ENCODE peak calls at places on chromosomes 16 and 17, in six cellular contexts. H is ovary; O is left lung; D is A549; E is lower lobe of right lung; X is effector memory CD4-positive, alpha-beta T cell. A is an unnamed sample. For H3K4me1 and H3K9me3, the result is how much of the 10 kb centered on the place peaks cover.

GRCh38 chr16:65936096-65936495 is 430.4 kb upstream of the CDH5 start:
- DNase-seq in O (no peak), X (no peak), H (no peak), E (no peak), D (no peak), A (no peak)

GRCh38 chr16:83994703-83995102 is 26.7 kb downstream of the NECAB2 start:
- DNase-seq in X (no peak), H (no peak), O (no peak), D (no peak), E (no peak), A (no peak)

GRCh38 chr16:81429045-81429521 is 15.5 kb upstream of the CMIP start:
- DNase-seq in D (no peak), H (no peak), O (no peak), E (no peak), X (no peak), A (no peak)

GRCh38 chr17:56636276-56636675 is 42.8 kb downstream of the NOG start:
- DNase-seq in O (no peak), H (no peak), D (no peak), E (no peak), X (no peak), A (no peak)

GRCh38 chr17:80866050-80866793 is 125.4 kb upstream of the CHMP6 start:
- DNase-seq in X (peak), O (peak), H (peak), E (peak), D (peak), A (peak)

GRCh38 chr17:68048996-68049395 is 13.5 kb downstream of the KPNA2 start:
- DNase-seq in O (no peak), X (no peak), E (no peak), H (no peak), D (no peak), A (no peak)

GRCh38 chr16:87129771-87130170 is 187.4 kb downstream of the C16orf95 start:
- DNase-seq in D (no peak), H (no peak), X (no peak), O (no peak), E (no peak), A (no peak)

GRCh38 chr17:5948811-5949210 is 121.4 kb upstream of the WSCD1 start:
- DNase-seq in E (no peak), X (no peak), O (no peak), H (no peak), D (no peak), A (no peak)

GRCh38 chr17:801660-802059 is 19.5 kb downstream of the MRM3 start:
- DNase-seq in E (no peak), X (no peak), O (no peak), H (no peak), D (no peak), A (no peak)

GRCh38 chr17:68509151-68510057 is 2.8 kb upstream of the PRKAR1A start:
- DNase-seq in X (no peak), H (peak), D (no peak), E (peak), O (peak), A (no peak)

GRCh38 chr17:7389924-7390910 is 4.1 kb downstream of the PLSCR3 start:
- DNase-seq in H (no peak), E (no peak), X (no peak), D (no peak), O (peak), A (no peak)

GRCh38 chr17:7393613-7394451 is 493 bp downstream of the PLSCR3 start:
- DNase-seq in O (peak), H (no peak), X (peak), E (no peak), D (peak), A (peak)

GRCh38 chr17:7388856-7389255 is 5.5 kb downstream of the PLSCR3 start:
- DNase-seq in O (peak), E (no peak), X (no peak), D (no peak), H (no peak), A (no peak)

GRCh38 chr17:7392696-7393612 is 1.4 kb downstream of the PLSCR3 start:
- DNase-seq in H (no peak), X (no peak), E (no peak), D (no peak), O (peak), A (no peak)

DNA sequence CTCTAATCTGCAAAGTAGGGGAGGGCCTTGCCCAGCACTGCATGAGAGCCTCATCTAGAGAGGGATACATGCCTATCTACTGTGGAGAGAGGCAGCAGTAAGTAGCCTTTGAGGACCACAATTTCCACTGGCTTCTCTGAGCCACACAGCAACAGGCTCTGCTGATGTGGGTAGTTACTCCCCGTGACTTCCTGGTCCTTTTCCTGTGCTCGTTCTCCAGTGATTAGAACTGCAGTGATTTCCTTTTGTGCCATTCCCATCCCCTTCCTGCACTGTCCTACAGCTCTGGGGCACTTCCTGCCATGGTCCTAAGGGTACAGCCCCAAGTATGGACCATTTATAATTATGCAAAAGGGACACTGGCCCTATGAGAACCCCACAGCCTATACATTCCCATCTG is 3.0 kb downstream of the PLSCR3 start:
- DNase-seq in O (no peak), X (no peak), D (no peak), E (no peak), H (no peak), A (no peak)
- H3K27ac ChIP-seq in O (no peak), X (no peak), D (no peak), E (peak), H (no peak), A (no peak)

GRCh38 chr16:70161350-70161749 is 12.2 kb upstream of the CLEC18C start:
- DNase-seq in X (no peak), O (peak), E (no peak), H (no peak), D (peak), A (no peak)
- H3K4me1 ChIP-seq in X (under half), O (under half), E (under half), H (under half), D (under half), A (under half)

GRCh38 chr16:35706901-35707300 is 2247.5 kb downstream of the TP53TG3F start:
- DNase-seq in D (no peak), X (no peak), H (no peak), E (no peak), O (no peak), A (no peak)
- H3K9me3 ChIP-seq in D (under half), X (under half), H (under half), E (under half), O (under half), A (under half)

DNA sequence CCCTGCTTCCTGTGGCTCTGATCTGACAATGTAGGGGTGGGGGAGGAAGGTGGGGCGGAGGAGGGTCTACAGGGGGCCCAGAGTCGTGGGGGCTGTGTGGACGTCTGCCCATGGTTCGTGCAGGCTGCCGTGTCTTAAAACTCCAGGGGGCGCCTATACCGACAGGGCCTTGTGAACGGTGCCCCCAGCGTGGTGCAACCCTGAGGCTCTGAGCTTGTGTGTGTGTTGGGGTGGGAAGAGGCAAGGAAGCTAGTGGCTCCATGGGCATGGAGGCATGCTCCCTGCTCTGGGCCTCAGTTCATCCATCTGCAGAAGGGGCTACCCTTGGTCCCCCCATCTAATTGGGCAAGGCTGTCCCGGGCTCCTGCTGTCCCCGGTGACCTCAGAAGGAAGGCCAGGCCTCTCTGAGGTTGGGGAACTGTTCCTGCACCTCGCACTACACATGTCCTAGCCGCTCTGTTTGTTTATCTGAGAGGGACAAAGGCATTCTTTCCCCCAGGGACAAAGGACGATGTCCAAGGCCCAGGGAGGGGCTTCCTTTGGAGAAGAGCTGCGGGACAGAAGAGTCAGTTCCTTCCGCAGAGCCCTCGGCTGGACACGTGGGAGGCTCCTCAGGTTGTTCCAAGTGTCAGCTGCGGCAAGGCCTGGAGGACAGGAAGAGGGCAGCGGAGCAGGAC is 13.5 kb downstream of the CA4 start:
- DNase-seq in D (peak), E (no peak), H (no peak), O (peak), X (no peak), A (no peak)
- H3K27ac ChIP-seq in D (no peak), E (peak), H (no peak), O (peak), X (no peak), A (no peak)

GRCh38 chr17:76993636-76994035 is 125.4 kb downstream of the MGAT5B start:
- DNase-seq in X (no peak), H (no peak), D (no peak), E (no peak), O (no peak), A (peak)
- H3K4me1 ChIP-seq in X (under half), H (under half), D (under half), E (under half), O (under half), A (under half)

GRCh38 chr17:35499548-35499947 is 37.9 kb downstream of the SLFN12L start:
- DNase-seq in O (no peak), H (no peak), E (no peak), X (no peak), D (no peak), A (no peak)
- H3K9me3 ChIP-seq in O (under half), H (under half), E (under half), X (under half), D (under half), A (under half)

GRCh38 chr16:71565812-71566700 is 10.8 kb downstream of the TAT start:
- DNase-seq in H (no peak), E (no peak), X (no peak), O (no peak), D (no peak), A (no peak)
- H3K27ac ChIP-seq in H (no peak), E (peak), X (peak), O (peak), D (peak), A (peak)

DNA sequence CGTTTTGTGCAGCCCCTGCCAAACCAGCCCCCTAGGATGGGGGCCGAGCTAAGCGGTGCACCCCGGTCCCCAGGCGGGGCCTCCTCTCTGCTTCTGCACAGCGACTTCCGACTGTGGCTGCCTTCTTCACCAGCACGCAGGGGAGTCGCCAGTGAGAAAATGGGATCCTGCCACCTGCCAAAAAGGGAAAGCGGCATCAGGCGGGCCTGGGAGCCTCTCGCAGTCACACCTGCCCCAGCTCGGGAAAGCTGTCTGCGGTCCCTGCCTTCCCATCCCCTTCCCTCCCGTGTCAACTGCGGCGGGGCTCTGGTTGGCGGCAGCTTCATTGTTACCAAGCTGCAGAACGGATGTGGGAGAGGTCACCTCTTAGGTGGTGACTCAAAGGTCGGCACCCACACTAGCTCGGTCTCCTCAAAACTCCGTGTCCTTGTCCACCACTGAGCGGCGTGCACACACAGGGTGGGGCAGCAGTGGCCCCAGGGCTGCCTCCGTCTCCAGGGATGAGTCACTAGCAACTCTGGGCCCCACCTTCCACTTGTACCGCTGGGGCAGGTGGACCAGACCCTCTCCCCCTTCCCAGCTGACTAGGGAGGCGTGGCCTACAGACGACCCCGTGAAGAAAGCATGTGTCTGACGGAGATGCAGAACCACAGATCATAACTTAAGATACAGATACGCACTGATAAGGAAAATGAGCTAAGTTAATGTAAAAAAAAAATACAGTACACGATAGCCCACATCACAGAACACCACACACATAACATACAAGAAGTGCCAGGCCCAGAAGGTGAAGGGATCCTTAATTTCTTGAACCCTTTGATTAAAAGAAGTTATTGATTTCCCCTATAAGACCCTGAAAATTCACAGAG is 1.5 kb upstream of the PCYT2 start:
- DNase-seq in O (no peak), H (no peak), D (no peak), E (no peak), X (no peak), A (no peak)
- H3K4me1 ChIP-seq in O (under half), H (under half), D (under half), E (under half), X (under half), A (under half)

GRCh38 chr17:21815352-21816063 is 123.2 kb downstream of the KCNJ18 start:
- DNase-seq in O (peak), E (no peak), X (no peak), H (no peak), D (peak), A (no peak)

GRCh38 chr17:21817791-21818364 is 125.6 kb downstream of the KCNJ18 start:
- DNase-seq in X (no peak), H (no peak), O (peak), E (no peak), D (peak), A (no peak)

GRCh38 chr17:21814776-21815175 is 122.5 kb downstream of the KCNJ18 start:
- DNase-seq in O (peak), H (no peak), D (no peak), X (no peak), E (no peak), A (no peak)

GRCh38 chr17:21816592-21817567 is 124.6 kb downstream of the KCNJ18 start:
- DNase-seq in D (peak), O (peak), E (no peak), X (no peak), H (no peak), A (no peak)
- H3K9me3 ChIP-seq in D (under half), O (under half), E (under half), X (under half), H (under half), A (under half)